ENCODE peak calls at places on chromosomes 16 and 17, in seven cellular contexts. B, V, A, O, F, M and C are unnamed samples. For H3K4me1, the result is how much of the 10 kb centered on the place peaks cover.

GRCh38 chr17:4074831-4075495 is 67.9 kb downstream of the ZZEF1 start:
- DNase-seq in V (no peak), M (no peak), F (no peak), B (no peak), O (no peak), A (peak), C (no peak)

GRCh38 chr17:69907081-69907847 is 167.8 kb upstream of the KCNJ16 start:
- DNase-seq in B (no peak), A (no peak), V (no peak), F (no peak), O (no peak), M (no peak), C (no peak)

GRCh38 chr17:72512649-72513556 is 392.1 kb downstream of the SOX9 start:
- DNase-seq in F (no peak), O (no peak), A (no peak), V (no peak), B (no peak), M (no peak), C (no peak)

GRCh38 chr17:15999974-16000827 is 577 bp downstream of the TTC19 start:
- DNase-seq in V (peak), O (no peak), M (peak), F (no peak), A (no peak), B (peak), C (no peak)

GRCh38 chr17:79803997-79804855 is 7.3 kb upstream of the CBX8 start:
- DNase-seq in O (no peak), F (no peak), B (no peak), A (no peak), M (no peak), V (no peak), C (no peak)

GRCh38 chr17:66215529-66215911 is 13.7 kb downstream of the APOH start:
- DNase-seq in V (no peak), O (no peak), M (no peak), A (no peak), F (no peak), B (no peak), C (no peak)

GRCh38 chr16:85398688-85399582 is 214.2 kb upstream of the GSE1 start:
- DNase-seq in V (no peak), B (peak), O (peak), M (no peak), F (no peak), A (no peak), C (peak)

GRCh38 chr17:2050871-2051387 is 4.0 kb upstream of the HIC1 start:
- DNase-seq in V (no peak), M (peak), B (peak), A (no peak), O (no peak), F (no peak), C (no peak)

GRCh38 chr16:9817586-9817985 is 364.6 kb downstream of the GRIN2A start:
- DNase-seq in A (no peak), V (no peak), B (no peak), O (no peak), F (no peak), M (no peak), C (no peak)

GRCh38 chr16:28140788-28141618 is 70.8 kb downstream of the XPO6 start:
- DNase-seq in M (no peak), O (no peak), V (no peak), F (no peak), A (no peak), B (no peak), C (peak)

GRCh38 chr17:55215711-55216110 is 49.0 kb upstream of the HLF start:
- DNase-seq in M (no peak), B (no peak), A (no peak), O (no peak), F (peak), V (no peak), C (peak)

DNA sequence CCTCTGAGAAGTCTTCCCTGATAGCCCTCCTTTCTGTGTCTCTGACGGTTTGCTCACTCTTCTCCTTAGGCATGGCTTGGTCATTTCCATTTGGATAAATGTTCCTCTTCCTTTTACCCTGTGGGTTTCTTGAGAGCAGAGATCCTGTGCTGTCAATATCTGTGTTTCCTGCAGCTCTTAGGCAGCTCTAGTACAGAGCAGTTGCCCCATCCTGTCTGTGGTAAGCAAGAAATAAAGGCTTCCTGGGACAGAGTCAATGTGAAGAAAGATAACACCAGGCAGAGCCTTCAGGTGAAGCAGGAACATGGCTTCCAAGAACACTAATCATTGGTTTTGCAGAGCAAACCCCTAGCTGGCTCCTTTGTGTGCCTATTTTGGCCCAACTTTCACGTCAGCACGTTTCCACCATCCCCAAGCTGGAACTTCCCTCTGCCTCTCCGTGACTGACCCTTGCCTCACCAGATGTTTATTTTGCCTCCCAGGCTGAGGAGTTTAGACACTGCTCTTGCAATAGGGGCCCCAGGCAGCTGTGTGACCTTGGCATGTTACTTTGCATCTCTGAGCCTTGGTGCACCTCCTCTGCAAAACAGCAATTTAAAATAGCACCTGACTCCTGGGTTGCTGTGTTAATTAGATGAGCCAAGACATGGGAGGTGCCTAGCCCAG is 49.6 kb upstream of the SIAH1 start:
- DNase-seq in O (no peak), B (no peak), F (no peak), M (no peak), A (no peak), V (no peak), C (peak)
- H3K4me1 ChIP-seq in O (under half), B (under half), F (under half), M (under half), A (under half), V (under half), C (under half)

GRCh38 chr17:68195667-68196393 is 52.0 kb upstream of the AMZ2 start:
- DNase-seq in O (no peak), V (no peak), B (no peak), A (no peak), F (no peak), M (no peak), C (peak)

GRCh38 chr17:68198931-68199836 is 48.7 kb upstream of the AMZ2 start:
- DNase-seq in M (no peak), A (no peak), F (no peak), O (no peak), B (no peak), V (no peak), C (no peak)

GRCh38 chr17:68197091-68197996 is 50.5 kb upstream of the AMZ2 start:
- DNase-seq in M (no peak), B (no peak), V (no peak), O (no peak), A (no peak), F (no peak), C (no peak)

GRCh38 chr17:68197997-68198930 is 49.6 kb upstream of the AMZ2 start:
- DNase-seq in O (no peak), F (peak), M (no peak), V (no peak), A (no peak), B (no peak), C (no peak)

DNA sequence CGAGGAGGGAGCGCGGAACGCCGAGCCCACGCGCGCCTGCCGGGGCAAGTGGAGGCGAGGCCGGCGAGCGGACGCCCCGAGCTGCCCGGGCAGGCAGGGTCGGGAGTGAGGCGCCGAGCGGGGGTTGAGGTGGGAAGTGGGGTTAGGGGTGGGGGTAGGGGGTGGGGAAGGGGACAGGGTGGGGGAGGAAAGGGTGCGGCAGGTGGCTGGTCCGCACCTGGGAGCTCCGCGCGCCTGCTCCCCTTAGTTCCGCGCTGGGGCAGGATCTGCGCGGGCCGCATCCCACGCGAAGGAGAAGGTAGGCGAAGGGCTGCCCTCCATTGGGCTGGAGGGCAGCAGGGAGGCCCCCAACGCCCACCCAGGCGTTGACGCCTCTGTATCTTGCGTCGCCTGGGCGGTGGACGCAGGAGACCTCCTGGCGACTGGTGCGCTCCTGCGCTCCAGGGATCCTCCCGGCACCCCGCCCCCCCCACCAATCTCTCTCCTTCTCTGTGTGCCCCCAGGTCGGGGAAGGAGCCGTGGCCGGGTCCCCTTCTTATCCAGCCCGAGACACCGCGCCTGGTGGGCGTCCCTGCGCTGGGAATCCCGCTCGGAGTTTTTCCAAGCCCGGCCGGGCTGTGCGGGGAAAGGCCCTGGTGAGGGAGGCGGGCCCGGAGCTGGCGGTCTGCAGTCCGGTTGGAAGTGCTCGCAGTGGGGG is 51.3 kb upstream of the AMZ2 start:
- DNase-seq in B (no peak), F (no peak), O (no peak), V (no peak), M (no peak), A (no peak), C (no peak)
- H3K4me3 ChIP-seq in B (peak), F (peak), O (peak), V (peak), M (peak), A (no peak), C (peak)

GRCh38 chr16:75062944-75063444 is 53.6 kb downstream of the LDHD start:
- DNase-seq in V (no peak), M (no peak), B (no peak), A (no peak), F (no peak), O (no peak), C (no peak)
- TF ChIP-seq CTCF in V (no peak), M (no peak), B (no peak), A (no peak), F (no peak), O (no peak), C (no peak)

GRCh38 chr17:81582341-81582740 is 30.2 kb upstream of the FAAP100 start:
- DNase-seq in M (no peak), F (no peak), O (no peak), B (no peak), A (no peak), V (no peak), C (no peak)
- H3K4me1 ChIP-seq in M (under half), F (under half), O (under half), B (under half), A (under half), V (under half), C (under half)